ENCODE peak calls at places on chromosomes 11 and 22, in seven cellular contexts. L is transverse colon, B is neuronal stem cell, G is OCI-LY7, N is NCI-H1092 treated with DMSO at 0.1 percent for 48 hours, X is activated T-cell treated with anti-CD3 and anti-CD28 coated beads for 24 hours, H is AG04449. E is an unnamed sample.

GRCh38 chr11:66462911-66463310 is 3.8 kb upstream of the PELI3 start:
- DNase-seq in H (no peak), G (no peak), N (no peak), X (no peak), B (no peak), L (no peak), E (no peak)

GRCh38 chr22:39988386-39989114 is 6.2 kb upstream of the FAM83F start:
- DNase-seq in H (no peak), L (no peak), N (no peak), X (no peak), B (no peak), G (no peak), E (no peak)

GRCh38 chr11:123194308-123195181 is 503 bp downstream of the CLMP start:
- DNase-seq in X (no peak), L (no peak), G (no peak), N (peak; percentile 50), B (peak; percentile 33), H (no peak), E (peak; percentile 37)

GRCh38 chr22:45242778-45243191 is 2.1 kb upstream of the KIAA0930 start:
- DNase-seq in X (no peak), H (no peak), N (peak; percentile 39), B (no peak), G (no peak), L (peak; percentile 56), E (no peak)

GRCh38 chr22:49525776-49526535 is 301.7 kb downstream of the BRD1 start:
- DNase-seq in H (no peak), N (no peak), L (no peak), B (no peak), X (no peak), G (no peak), E (no peak)

GRCh38 chr11:32071811-32072210 is 19.1 kb upstream of the RCN1 start:
- DNase-seq in G (no peak), N (no peak), L (no peak), B (peak; percentile 20), X (no peak), H (no peak), E (peak; percentile 79)

GRCh38 chr11:117471776-117472175 is 144.1 kb downstream of the CEP164 start:
- DNase-seq in N (no peak), L (no peak), B (no peak), G (no peak), X (no peak), H (no peak), E (no peak)

GRCh38 chr22:45376703-45377102 is 36.7 kb downstream of the SMC1B start:
- DNase-seq in N (no peak), G (no peak), B (no peak), X (no peak), H (no peak), L (peak; percentile 13), E (no peak)

GRCh38 chr11:116276051-116277044 is 496.4 kb downstream of the BUD13 start:
- DNase-seq in G (peak; percentile 62), L (peak; percentile 86), X (peak; percentile 57), B (peak; percentile 86), N (peak; percentile 53), H (no peak), E (peak; percentile 68)

E was measured in SW480.